ENCODE peak calls at places on chromosomes 5 and 9, in five cellular contexts. One of them, this sample, is unnamed.

GRCh38 chr5:90227688-90228087 is 181.9 kb downstream of the CETN3 start:
- DNase-seq in ovary: no peak
- DNase-seq in sigmoid colon: no peak
- DNase-seq in transverse colon: peak; percentile 78
- DNase-seq in SK-N-SH: no peak
- DNase-seq in this sample: no peak

GRCh38 chr9:82645591-82645990 is 417.4 kb downstream of the RASEF start:
- DNase-seq in ovary: no peak
- DNase-seq in sigmoid colon: no peak
- DNase-seq in transverse colon: no peak
- DNase-seq in SK-N-SH: no peak
- DNase-seq in this sample: no peak

GRCh38 chr5:170818222-170818621 is 34.7 kb downstream of the GABRP start:
- DNase-seq in ovary: no peak
- DNase-seq in sigmoid colon: no peak
- DNase-seq in transverse colon: no peak
- DNase-seq in SK-N-SH: no peak
- DNase-seq in this sample: no peak

GRCh38 chr9:5712651-5713360 is 83.9 kb downstream of the RIC1 start:
- DNase-seq in ovary: no peak
- DNase-seq in sigmoid colon: no peak
- DNase-seq in transverse colon: no peak
- DNase-seq in SK-N-SH: no peak
- DNase-seq in this sample: no peak

GRCh38 chr9:111037744-111038335 is 430 bp downstream of the LPAR1 start:
- DNase-seq in ovary: peak; percentile 62
- DNase-seq in sigmoid colon: peak; percentile 76
- DNase-seq in transverse colon: peak; percentile 42
- DNase-seq in SK-N-SH: peak; percentile 86
- DNase-seq in this sample: peak; percentile 43

GRCh38 chr9:135275163-135275925 is 187.9 kb downstream of the OLFM1 start:
- DNase-seq in ovary: no peak
- DNase-seq in sigmoid colon: no peak
- DNase-seq in transverse colon: no peak
- DNase-seq in SK-N-SH: no peak
- DNase-seq in this sample: no peak

GRCh38 chr5:38846379-38846967 is 661 bp downstream of the OSMR start:
- DNase-seq in ovary: peak; percentile 42
- DNase-seq in sigmoid colon: no peak
- DNase-seq in transverse colon: no peak
- DNase-seq in SK-N-SH: no peak
- DNase-seq in this sample: peak; percentile 36

GRCh38 chr9:132622144-132622543 is 39.7 kb downstream of the BARHL1 start:
- DNase-seq in ovary: no peak
- DNase-seq in sigmoid colon: no peak
- DNase-seq in transverse colon: no peak
- DNase-seq in SK-N-SH: no peak
- DNase-seq in this sample: no peak

GRCh38 chr5:21173526-21173925 is 1185.5 kb upstream of the CDH18 start:
- DNase-seq in ovary: no peak
- DNase-seq in sigmoid colon: no peak
- DNase-seq in transverse colon: no peak
- DNase-seq in SK-N-SH: no peak
- DNase-seq in this sample: no peak

GRCh38 chr5:148729182-148729581 is 74.9 kb upstream of the HTR4 start:
- DNase-seq in ovary: no peak
- DNase-seq in sigmoid colon: no peak
- DNase-seq in transverse colon: peak; percentile 15
- DNase-seq in SK-N-SH: peak; percentile 12
- DNase-seq in this sample: peak; percentile 24

GRCh38 chr5:175590471-175590881 is 67.4 kb upstream of the HRH2 start:
- DNase-seq in ovary: no peak
- DNase-seq in sigmoid colon: no peak
- DNase-seq in transverse colon: no peak
- DNase-seq in SK-N-SH: no peak
- DNase-seq in this sample: no peak

GRCh38 chr9:18568969-18569368 is 95.0 kb downstream of the ADAMTSL1 start:
- DNase-seq in ovary: no peak
- DNase-seq in sigmoid colon: no peak
- DNase-seq in transverse colon: no peak
- DNase-seq in SK-N-SH: peak; percentile 48
- DNase-seq in this sample: no peak

GRCh38 chr5:95715799-95716461 is 15.2 kb upstream of the RHOBTB3 start:
- DNase-seq in ovary: no peak
- DNase-seq in sigmoid colon: no peak
- DNase-seq in transverse colon: no peak
- DNase-seq in SK-N-SH: no peak
- DNase-seq in this sample: peak; percentile 11

GRCh38 chr5:17012289-17012688 is 76.2 kb upstream of the MYO10 start:
- DNase-seq in ovary: no peak
- DNase-seq in sigmoid colon: no peak
- DNase-seq in transverse colon: no peak
- DNase-seq in SK-N-SH: no peak
- DNase-seq in this sample: peak; percentile 77

GRCh38 chr5:7754997-7755596 is 95.8 kb downstream of the CFAP90 start:
- DNase-seq in ovary: peak; percentile 67
- DNase-seq in sigmoid colon: no peak
- DNase-seq in transverse colon: peak; percentile 55
- DNase-seq in SK-N-SH: peak; percentile 66
- DNase-seq in this sample: peak; percentile 72

GRCh38 chr9:4997196-4997595 is 12.1 kb downstream of the JAK2 start:
- DNase-seq in ovary: no peak
- DNase-seq in sigmoid colon: no peak
- DNase-seq in transverse colon: no peak
- DNase-seq in SK-N-SH: no peak
- DNase-seq in this sample: no peak

GRCh38 chr9:127801955-127802575 is 617 bp upstream of the FPGS start:
- DNase-seq in ovary: peak; percentile 58
- DNase-seq in sigmoid colon: no peak
- DNase-seq in transverse colon: no peak
- DNase-seq in SK-N-SH: no peak
- DNase-seq in this sample: no peak

GRCh38 chr5:132807163-132807838 is 5.8 kb upstream of the SOWAHA start:
- DNase-seq in ovary: no peak
- DNase-seq in sigmoid colon: peak; percentile 13
- DNase-seq in transverse colon: peak; percentile 92
- DNase-seq in SK-N-SH: no peak
- DNase-seq in this sample: peak; percentile 71

GRCh38 chr5:10724799-10725507 is 36.1 kb downstream of the DAP start:
- DNase-seq in ovary: no peak
- DNase-seq in sigmoid colon: peak; percentile 76
- DNase-seq in transverse colon: peak; percentile 26
- DNase-seq in SK-N-SH: peak; percentile 39
- DNase-seq in this sample: peak; percentile 84

GRCh38 chr9:100498592-100498991 is 25.6 kb downstream of the TMEFF1 start:
- DNase-seq in ovary: no peak
- DNase-seq in sigmoid colon: no peak
- DNase-seq in transverse colon: no peak
- DNase-seq in SK-N-SH: no peak
- DNase-seq in this sample: peak; percentile 9

GRCh38 chr5:67240846-67241245 is 44.2 kb upstream of the CD180 start:
- DNase-seq in ovary: no peak
- DNase-seq in sigmoid colon: no peak
- DNase-seq in transverse colon: no peak
- DNase-seq in SK-N-SH: no peak
- DNase-seq in this sample: no peak

GRCh38 chr9:115326461-115326860 is 208.5 kb upstream of the TNC start:
- DNase-seq in ovary: no peak
- DNase-seq in sigmoid colon: no peak
- DNase-seq in transverse colon: no peak
- DNase-seq in SK-N-SH: no peak
- DNase-seq in this sample: no peak

GRCh38 chr9:673966-674526 is 167.5 kb upstream of the DMRT1 start:
- DNase-seq in ovary: no peak
- DNase-seq in sigmoid colon: no peak
- DNase-seq in transverse colon: no peak
- DNase-seq in SK-N-SH: no peak
- DNase-seq in this sample: no peak

GRCh38 chr5:39076757-39077475 is 2.7 kb upstream of the RICTOR start:
- DNase-seq in ovary: no peak
- DNase-seq in sigmoid colon: no peak
- DNase-seq in transverse colon: no peak
- DNase-seq in SK-N-SH: no peak
- DNase-seq in this sample: peak; percentile 57

GRCh38 chr5:66406761-66407289 is 189.4 kb upstream of the MAST4 start:
- DNase-seq in ovary: no peak
- DNase-seq in sigmoid colon: no peak
- DNase-seq in transverse colon: no peak
- DNase-seq in SK-N-SH: no peak
- DNase-seq in this sample: no peak

GRCh38 chr5:82413302-82414042 is 135.3 kb upstream of the RPS23 start:
- DNase-seq in ovary: no peak
- DNase-seq in sigmoid colon: no peak
- DNase-seq in transverse colon: no peak
- DNase-seq in SK-N-SH: no peak
- DNase-seq in this sample: no peak

GRCh38 chr9:21060919-21061561 is 16.7 kb downstream of the IFNB1 start:
- DNase-seq in ovary: no peak
- DNase-seq in sigmoid colon: no peak
- DNase-seq in transverse colon: peak; percentile 10
- DNase-seq in SK-N-SH: no peak
- DNase-seq in this sample: no peak

GRCh38 chr9:124220551-124221451 is 36.9 kb upstream of the NEK6 start:
- DNase-seq in ovary: no peak
- DNase-seq in sigmoid colon: peak; percentile 65
- DNase-seq in transverse colon: peak; percentile 60
- DNase-seq in SK-N-SH: peak; percentile 33
- DNase-seq in this sample: peak; percentile 50

GRCh38 chr5:56638061-56638621 is 177.2 kb upstream of the MAP3K1 start:
- DNase-seq in ovary: no peak
- DNase-seq in sigmoid colon: no peak
- DNase-seq in transverse colon: no peak
- DNase-seq in SK-N-SH: peak; percentile 20
- DNase-seq in this sample: no peak
- TF ChIP-seq EP300 in ovary: no peak
- TF ChIP-seq EP300 in sigmoid colon: no peak
- TF ChIP-seq EP300 in transverse colon: no peak
- TF ChIP-seq EP300 in SK-N-SH: no peak
- TF ChIP-seq EP300 in this sample: no peak

GRCh38 chr9:27126682-27127081 is 17.7 kb downstream of the TEK start:
- DNase-seq in ovary: no peak
- DNase-seq in sigmoid colon: no peak
- DNase-seq in transverse colon: no peak
- DNase-seq in SK-N-SH: no peak
- DNase-seq in this sample: no peak
- TF ChIP-seq EP300 in ovary: no peak
- TF ChIP-seq EP300 in sigmoid colon: no peak
- TF ChIP-seq EP300 in transverse colon: peak; percentile 15
- TF ChIP-seq EP300 in SK-N-SH: no peak
- TF ChIP-seq EP300 in this sample: no peak

GRCh38 chr9:37146372-37146771 is 26.0 kb downstream of the ZCCHC7 start:
- DNase-seq in ovary: no peak
- DNase-seq in sigmoid colon: no peak
- DNase-seq in transverse colon: no peak
- DNase-seq in SK-N-SH: no peak
- DNase-seq in this sample: no peak
- TF ChIP-seq EP300 in ovary: no peak
- TF ChIP-seq EP300 in sigmoid colon: no peak
- TF ChIP-seq EP300 in transverse colon: no peak
- TF ChIP-seq EP300 in SK-N-SH: no peak
- TF ChIP-seq EP300 in this sample: no peak

DNA sequence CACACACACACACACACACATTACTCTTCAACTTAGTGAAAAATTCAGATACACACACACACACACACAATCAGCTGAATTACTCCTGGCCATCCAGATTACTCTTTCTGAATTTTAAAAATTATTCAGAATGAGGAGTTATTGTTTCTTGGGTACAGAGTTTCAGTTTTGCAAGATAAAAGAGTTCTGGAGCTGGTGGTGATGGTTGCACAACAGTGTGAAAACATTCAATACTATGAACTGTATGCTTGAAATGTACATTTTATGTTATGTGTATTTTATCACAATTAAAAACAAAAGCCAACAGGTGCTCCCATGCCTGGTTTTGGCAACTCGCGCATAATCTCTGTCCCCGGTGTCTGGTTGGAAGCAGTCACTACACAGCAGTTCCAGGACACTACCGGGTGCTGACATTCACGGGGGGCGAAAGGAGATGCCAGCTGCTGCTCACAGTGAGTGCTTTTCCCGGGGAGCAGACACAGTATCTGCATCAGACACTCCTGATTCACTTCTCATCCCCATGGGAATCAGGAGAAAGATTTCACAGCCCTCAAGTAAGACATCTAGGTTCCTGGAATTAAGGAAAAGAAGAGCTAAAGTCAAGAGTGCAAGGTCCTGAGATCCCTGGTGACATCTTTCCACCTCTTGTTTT is 55.7 kb downstream of the LHFPL2 start:
- DNase-seq in ovary: no peak
- DNase-seq in sigmoid colon: no peak
- DNase-seq in transverse colon: no peak
- DNase-seq in SK-N-SH: no peak
- DNase-seq in this sample: no peak
- TF ChIP-seq EP300 in ovary: no peak
- TF ChIP-seq EP300 in sigmoid colon: no peak
- TF ChIP-seq EP300 in transverse colon: no peak
- TF ChIP-seq EP300 in SK-N-SH: no peak
- TF ChIP-seq EP300 in this sample: no peak